ENCODE peak calls at places on chromosome 18, in four cellular contexts. A, P, M and J are unnamed samples.

GRCh38 chr18:79681484-79682387 is 2.1 kb downstream of the CTDP1 start:
- DNase-seq in A (no peak), P (no peak), M (no peak), J (no peak)

GRCh38 chr18:23934863-23935262 is 79.7 kb upstream of the TTC39C start:
- DNase-seq in A (no peak), P (no peak), M (no peak), J (no peak)

GRCh38 chr18:54558609-54559585 is 32.1 kb upstream of the DYNAP start:
- DNase-seq in A (peak; percentile 23), P (peak; percentile 11), M (no peak), J (peak; percentile 25)

GRCh38 chr18:1357724-1358123 is 453.1 kb downstream of the ADCYAP1 start:
- DNase-seq in A (no peak), P (no peak), M (no peak), J (no peak)

GRCh38 chr18:12391487-12392136 is 14.6 kb upstream of the AFG3L2 start:
- DNase-seq in A (peak; percentile 63), P (peak; percentile 51), M (no peak), J (peak; percentile 55)

GRCh38 chr18:9436176-9436575 is 39.1 kb upstream of the RALBP1 start:
- DNase-seq in A (no peak), P (no peak), M (no peak), J (no peak)

GRCh38 chr18:23809411-23809810 is 120.2 kb downstream of the LAMA3 start:
- DNase-seq in A (no peak), P (no peak), M (no peak), J (no peak)

GRCh38 chr18:24868760-24869237 is 408.4 kb downstream of the HRH4 start:
- DNase-seq in A (no peak), P (no peak), M (no peak), J (peak; percentile 62)

GRCh38 chr18:24826605-24827004 is 366.2 kb downstream of the HRH4 start:
- DNase-seq in A (no peak), P (no peak), M (no peak), J (no peak)

GRCh38 chr18:11981633-11982366 is 493 bp downstream of the IMPA2 start:
- DNase-seq in A (no peak), P (peak; percentile 92), M (peak; percentile 62), J (no peak)

GRCh38 chr18:5895300-5895885 is at the start of gene TMEM200C:
- DNase-seq in A (peak; percentile 18), P (no peak), M (peak; percentile 66), J (no peak)

GRCh38 chr18:70513502-70514171 is 224.8 kb downstream of the SOCS6 start:
- DNase-seq in A (no peak), P (peak; percentile 7), M (no peak), J (no peak)
- TF ChIP-seq SIN3A in A (no peak), P (no peak), M (no peak), J (no peak)

DNA sequence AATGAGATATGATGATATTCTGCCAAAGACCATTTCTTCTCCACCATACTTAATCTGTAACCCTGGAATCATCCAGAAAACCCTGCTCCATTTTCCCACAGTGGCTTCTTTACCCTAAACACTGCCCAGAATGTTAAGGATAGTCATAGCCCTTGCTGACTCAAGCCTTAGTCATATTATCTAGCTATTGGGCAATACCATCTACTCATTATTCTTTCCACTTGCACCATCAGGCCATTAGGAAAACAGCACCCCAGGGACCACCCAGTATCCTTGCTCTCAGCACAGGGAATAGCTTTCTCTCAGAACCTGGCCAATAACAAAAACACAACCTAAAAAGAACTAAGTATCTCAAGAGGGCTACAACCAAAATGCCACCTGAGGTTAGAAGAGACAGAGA is 445.7 kb upstream of the SLC14A2 start:
- DNase-seq in A (no peak), P (no peak), M (no peak), J (no peak)
- TF ChIP-seq SIN3A in A (no peak), P (no peak), M (no peak), J (no peak)

GRCh38 chr18:28398491-28398890 is 221.6 kb upstream of the CDH2 start:
- DNase-seq in A (no peak), P (no peak), M (no peak), J (no peak)

GRCh38 chr18:28404721-28405120 is 227.8 kb upstream of the CDH2 start:
- DNase-seq in A (no peak), P (no peak), M (no peak), J (no peak)

DNA sequence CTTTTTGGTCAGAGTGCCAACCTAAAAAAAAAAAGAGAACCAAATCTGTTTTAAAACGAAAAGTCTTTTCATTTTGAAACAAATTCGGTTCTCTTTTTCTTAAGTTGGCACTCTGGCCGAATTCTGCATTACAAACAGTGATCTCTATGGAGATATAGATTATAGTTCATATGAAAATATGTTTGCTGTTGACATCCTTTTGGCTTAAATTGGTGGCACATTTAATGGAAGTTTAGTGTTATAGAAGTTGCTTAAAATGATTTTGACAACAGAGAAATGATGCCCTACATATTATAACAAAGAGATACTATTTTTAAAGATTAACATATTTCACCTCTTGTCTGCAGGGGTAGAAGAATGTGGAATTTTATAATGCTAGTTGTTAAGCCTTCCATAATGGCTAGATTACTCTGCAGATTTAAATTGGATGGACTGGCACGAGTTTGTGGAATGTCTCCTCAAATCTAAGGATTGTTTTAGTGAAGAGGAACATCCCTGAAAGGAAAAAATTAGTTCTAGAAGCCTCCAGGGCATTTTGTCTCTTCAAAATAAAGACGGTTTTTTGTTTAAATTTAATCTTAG is 222.9 kb upstream of the CDH2 start:
- DNase-seq in A (no peak), P (no peak), M (no peak), J (no peak)
- TF ChIP-seq SIN3A in A (no peak), P (no peak), M (no peak), J (no peak)

GRCh38 chr18:36665952-36666351 is 162.8 kb downstream of the TPGS2 start:
- DNase-seq in A (no peak), P (no peak), M (no peak), J (no peak)

GRCh38 chr18:36663312-36663711 is 165.5 kb downstream of the TPGS2 start:
- DNase-seq in A (no peak), P (no peak), M (no peak), J (no peak)

GRCh38 chr18:36672437-36673344 is 156.1 kb downstream of the TPGS2 start:
- DNase-seq in A (no peak), P (no peak), M (no peak), J (no peak)

GRCh38 chr18:36667811-36668210 is 161.0 kb downstream of the TPGS2 start:
- DNase-seq in A (no peak), P (no peak), M (no peak), J (no peak)

GRCh38 chr18:36668349-36668748 is 160.5 kb downstream of the TPGS2 start:
- DNase-seq in A (no peak), P (no peak), M (no peak), J (no peak)
- TF ChIP-seq SIN3A in A (no peak), P (no peak), M (no peak), J (no peak)

DNA sequence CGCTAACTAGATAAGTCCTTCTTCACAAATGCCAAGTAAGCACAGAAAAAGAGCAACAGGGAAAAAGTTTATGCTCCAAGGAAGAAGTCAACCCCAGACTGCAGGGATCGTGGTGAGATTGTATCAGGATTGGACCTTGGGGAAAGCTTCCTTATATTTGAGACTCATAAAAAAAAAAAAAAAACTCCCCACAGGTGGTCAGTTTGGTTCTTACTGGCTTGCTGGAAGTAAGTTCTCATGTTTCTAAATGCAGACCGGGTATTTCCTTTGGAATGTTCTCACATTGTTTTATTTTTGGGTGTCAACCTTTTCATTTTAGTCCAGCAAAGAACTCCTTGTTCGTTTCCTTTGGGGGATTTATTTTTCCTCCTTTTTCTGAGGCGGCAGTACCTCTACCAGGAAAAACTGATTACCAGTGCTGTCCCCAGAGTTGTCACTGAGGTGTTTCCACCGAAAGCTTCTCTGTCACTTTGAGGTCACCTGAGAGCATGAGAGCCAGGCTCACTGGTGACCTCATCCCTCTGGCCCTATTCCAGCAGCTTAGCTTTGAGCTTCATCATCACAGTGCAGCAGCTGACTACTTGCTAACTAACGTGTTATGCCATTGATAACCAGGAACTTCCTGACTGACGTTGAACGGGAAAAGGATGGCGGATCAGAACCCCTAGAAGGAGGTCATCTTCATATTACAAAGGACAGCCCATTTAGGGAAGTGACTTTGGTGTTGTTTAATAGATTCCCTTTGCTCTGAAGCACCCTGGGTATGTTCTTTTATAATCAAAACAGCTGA is 16.8 kb upstream of the ATP8B1 start:
- DNase-seq in A (peak; percentile 83), P (peak; percentile 71), M (no peak), J (peak; percentile 94)
- TF ChIP-seq SIN3A in A (no peak), P (no peak), M (no peak), J (no peak)

GRCh38 chr18:33483908-33484307 is 43.4 kb upstream of the CCDC178 start:
- DNase-seq in A (no peak), P (no peak), M (no peak), J (no peak)
- TF ChIP-seq SIN3A in A (no peak), P (no peak), M (no peak), J (no peak)

GRCh38 chr18:48828201-48828580 is 122.6 kb downstream of the SMAD7 start:
- DNase-seq in A (no peak), P (no peak), M (no peak), J (no peak)

GRCh38 chr18:48826271-48826670 is 124.5 kb downstream of the SMAD7 start:
- DNase-seq in A (no peak), P (no peak), M (peak; percentile 31), J (no peak)

GRCh38 chr18:48825101-48825745 is 125.5 kb downstream of the SMAD7 start:
- DNase-seq in A (no peak), P (no peak), M (peak; percentile 29), J (no peak)

GRCh38 chr18:48827321-48828200 is 123.2 kb downstream of the SMAD7 start:
- DNase-seq in A (no peak), P (no peak), M (peak; percentile 62), J (no peak)

DNA sequence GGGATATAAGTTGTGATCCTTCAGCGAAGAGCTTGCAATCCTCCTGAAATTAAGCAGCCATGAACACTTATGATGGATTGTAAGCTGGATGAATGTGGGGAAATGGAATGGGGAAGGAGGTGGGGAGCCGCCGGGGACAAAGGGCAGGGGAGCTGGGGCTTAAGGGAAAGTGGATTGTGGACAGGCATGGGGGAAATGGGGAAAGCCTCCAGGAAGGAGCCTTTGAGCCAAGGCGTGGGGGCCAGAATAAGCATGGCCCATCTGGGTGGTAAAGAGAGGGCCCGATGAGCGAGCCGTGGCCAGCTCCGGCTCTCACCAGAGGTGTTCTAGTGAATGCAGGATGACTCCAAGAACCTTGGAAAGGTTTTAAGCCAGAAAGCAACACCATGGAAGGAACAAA is 124.0 kb downstream of the SMAD7 start:
- DNase-seq in A (no peak), P (no peak), M (no peak), J (no peak)
- TF ChIP-seq SIN3A in A (no peak), P (no peak), M (no peak), J (no peak)

GRCh38 chr18:13525381-13526029 is 200.9 kb downstream of the FAM210A start:
- DNase-seq in A (no peak), P (no peak), M (no peak), J (no peak)
- TF ChIP-seq SIN3A in A (no peak), P (no peak), M (no peak), J (no peak)